ENCODE peak calls at places on chromosomes 12 and 14, in five cellular contexts. V, T, J, A and W are unnamed samples.

GRCh38 chr12:47032644-47033043 is 46.8 kb upstream of the PCED1B start:
- DNase-seq in T (peak), V (no peak), J (no peak), A (no peak), W (no peak)

GRCh38 chr14:89477391-89477790 is 60.4 kb upstream of the FOXN3 start:
- DNase-seq in V (peak), T (no peak), A (peak), J (no peak), W (no peak)

GRCh38 chr12:91804533-91804932 is 341.1 kb downstream of the BTG1 start:
- DNase-seq in J (no peak), T (no peak), A (no peak), V (no peak), W (no peak)

GRCh38 chr12:53674977-53675700 is 744 bp downstream of the ATP5MC2 start:
- DNase-seq in T (no peak), A (no peak), J (no peak), V (no peak), W (no peak)

GRCh38 chr12:70365398-70365647 is 767 bp upstream of the KCNMB4 start:
- DNase-seq in T (no peak), J (peak), V (no peak), A (no peak), W (no peak)

GRCh38 chr14:73761621-73762355 is 47.6 kb upstream of the PNMA1 start:
- DNase-seq in J (no peak), A (no peak), T (no peak), V (no peak), W (no peak)

GRCh38 chr12:49976547-49976946 is 3.8 kb downstream of the AQP6 start:
- DNase-seq in V (no peak), J (no peak), A (no peak), T (no peak), W (no peak)

GRCh38 chr12:70885952-70886351 is 34.6 kb downstream of the PTPRR start:
- DNase-seq in A (no peak), J (no peak), V (no peak), T (no peak), W (no peak)

GRCh38 chr12:82912406-82912805 is 225.7 kb downstream of the TMTC2 start:
- DNase-seq in A (no peak), J (no peak), T (no peak), V (no peak), W (no peak)

GRCh38 chr14:21256539-21257394 is 12.5 kb downstream of the HNRNPC start:
- DNase-seq in A (no peak), V (peak), J (no peak), T (no peak), W (no peak)

GRCh38 chr14:21255385-21256101 is 13.7 kb downstream of the HNRNPC start:
- DNase-seq in T (no peak), J (no peak), V (no peak), A (no peak), W (no peak)

GRCh38 chr14:21258889-21259787 is 10.1 kb downstream of the HNRNPC start:
- DNase-seq in T (no peak), A (no peak), V (no peak), J (no peak), W (no peak)

GRCh38 chr14:21257395-21258193 is 11.6 kb downstream of the HNRNPC start:
- DNase-seq in J (no peak), T (no peak), A (no peak), V (no peak), W (no peak)

GRCh38 chr14:21258194-21258888 is 10.9 kb downstream of the HNRNPC start:
- DNase-seq in V (no peak), T (no peak), A (no peak), J (no peak), W (no peak)
- TF ChIP-seq POLR2AphosphoS5 in V (no peak), T (no peak), A (no peak), J (no peak), W (no peak)

DNA sequence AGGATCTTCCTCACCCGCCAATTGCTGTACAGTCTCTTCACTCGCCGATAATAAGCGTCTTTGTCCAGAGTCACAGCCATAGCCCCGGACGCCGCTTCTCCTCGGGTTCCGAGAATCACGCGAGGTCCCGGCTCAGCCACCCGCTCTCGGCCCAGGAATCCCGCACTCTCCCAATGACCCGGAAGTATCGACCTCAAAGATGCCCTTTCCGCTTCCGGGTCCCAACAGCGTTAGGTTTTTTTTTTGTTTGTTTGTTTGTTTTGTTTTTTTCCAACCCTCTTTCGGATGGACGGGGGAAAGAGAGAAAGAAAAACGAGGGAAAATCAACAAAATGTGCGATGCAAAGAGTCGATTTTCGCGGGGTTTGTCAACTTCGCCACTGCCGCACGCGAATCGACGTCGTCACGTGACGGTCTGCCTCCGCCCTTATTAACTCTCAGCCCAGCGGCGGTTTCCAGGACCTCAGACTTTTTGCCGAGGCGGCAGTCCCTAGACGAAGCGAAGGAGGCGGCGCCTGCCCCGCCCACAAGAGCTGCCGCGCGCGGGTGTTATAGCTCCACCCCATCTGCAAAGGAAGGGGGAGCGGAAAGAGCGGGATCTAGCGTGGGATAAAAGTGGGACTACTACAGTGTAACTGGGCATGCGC is at the start of gene SUPT16H:
- DNase-seq in V (peak), J (peak), A (peak), T (peak), W (peak)
- TF ChIP-seq POLR2A in V (no peak), J (peak), A (peak), T (peak), W (peak)

GRCh38 chr14:36254020-36254614 is 66.3 kb downstream of the MBIP start:
- DNase-seq in T (peak), J (peak), A (no peak), V (no peak), W (no peak)
- TF ChIP-seq CTCF in T (peak), J (peak), A (no peak), V (no peak), W (no peak)

GRCh38 chr12:27779837-27780611 is at the start of the genes KLHL42 and MANSC4:
- DNase-seq in T (peak), V (peak), J (peak), A (peak), W (peak)
- TF ChIP-seq POLR2AphosphoS5 in T (no peak), V (peak), J (no peak), A (no peak), W (no peak)

GRCh38 chr12:94206886-94207285 is 58.5 kb downstream of the PLXNC1 start:
- DNase-seq in V (no peak), A (no peak), T (no peak), J (no peak), W (no peak)

GRCh38 chr12:94211011-94211410 is 62.6 kb downstream of the PLXNC1 start:
- DNase-seq in A (no peak), T (no peak), J (no peak), V (no peak), W (no peak)

GRCh38 chr12:94208433-94208921 is 60.1 kb downstream of the PLXNC1 start:
- DNase-seq in J (no peak), T (no peak), A (no peak), V (no peak), W (no peak)

GRCh38 chr12:94207467-94208432 is 59.4 kb downstream of the PLXNC1 start:
- DNase-seq in T (no peak), J (no peak), A (peak), V (no peak), W (no peak)

DNA sequence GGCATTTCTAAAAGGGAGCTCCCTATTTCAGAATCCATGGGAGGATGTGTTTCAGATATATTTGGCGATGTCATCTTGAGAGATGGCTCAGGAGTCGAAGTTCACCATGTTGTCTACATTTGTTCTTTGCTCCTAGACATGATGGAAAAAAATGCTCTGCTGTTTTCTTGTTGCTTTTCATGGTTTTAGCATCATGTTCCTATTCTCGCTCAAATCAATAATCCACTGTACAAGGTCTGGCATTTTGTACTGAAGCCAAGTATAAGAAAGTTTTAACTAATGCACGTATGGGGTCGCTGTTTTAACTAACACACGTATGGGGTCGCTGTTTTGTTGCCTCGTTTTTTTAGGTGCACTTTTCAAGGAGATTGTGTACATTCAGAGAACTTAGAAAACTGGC is 60.9 kb downstream of the PLXNC1 start:
- DNase-seq in T (no peak), J (no peak), V (no peak), A (no peak), W (no peak)
- TF ChIP-seq POLR2A in T (no peak), J (no peak), V (no peak), A (no peak), W (no peak)

DNA sequence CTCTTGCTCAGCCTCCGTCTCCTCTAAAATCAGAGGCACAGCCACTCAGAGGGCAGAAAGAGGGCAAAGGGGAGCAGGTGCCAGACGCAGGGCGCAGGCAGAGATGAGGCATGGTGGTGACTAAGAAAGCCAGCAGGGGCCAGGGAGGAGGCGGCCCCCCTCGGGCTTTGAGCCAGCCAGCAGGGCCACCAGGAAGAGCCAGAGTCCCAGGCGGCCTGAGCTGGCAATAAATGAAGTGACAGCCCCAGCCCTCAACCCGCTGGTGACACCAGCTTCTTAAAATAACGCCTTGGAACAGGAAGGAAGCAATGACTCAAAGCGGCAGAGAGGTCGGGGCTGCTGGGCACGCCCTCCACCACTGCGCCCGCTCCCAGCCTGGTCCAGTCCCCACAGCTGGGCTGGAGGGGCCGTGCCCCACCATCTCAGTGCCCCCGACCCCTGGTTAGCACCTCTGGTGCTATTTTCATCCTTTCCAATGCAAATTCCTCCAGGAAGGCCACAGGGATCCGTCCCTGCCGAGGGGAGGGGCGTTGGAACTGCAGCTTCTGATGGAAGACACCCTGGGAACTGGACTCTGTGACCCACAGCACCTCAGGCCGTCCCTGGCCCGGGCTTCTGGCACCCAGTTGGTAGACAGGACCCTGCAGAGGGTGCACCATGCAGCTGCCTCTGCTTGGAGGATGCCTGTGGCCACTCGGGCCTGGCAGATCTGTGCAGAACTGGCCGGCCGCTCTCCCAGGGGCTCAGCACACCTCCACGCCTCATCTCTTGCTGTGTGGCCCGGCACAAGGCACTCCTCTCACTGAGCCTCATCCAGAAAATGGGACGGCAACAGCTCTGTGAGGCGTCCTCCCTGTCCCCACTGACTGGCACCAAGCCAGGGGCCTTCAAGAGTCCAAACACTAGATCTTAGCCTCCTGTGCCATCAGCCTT is 113.7 kb downstream of the NCOR2 start:
- DNase-seq in V (peak), T (no peak), A (peak), J (no peak), W (peak)
- TF ChIP-seq CTCF in V (peak), T (no peak), A (no peak), J (no peak), W (no peak)

DNA sequence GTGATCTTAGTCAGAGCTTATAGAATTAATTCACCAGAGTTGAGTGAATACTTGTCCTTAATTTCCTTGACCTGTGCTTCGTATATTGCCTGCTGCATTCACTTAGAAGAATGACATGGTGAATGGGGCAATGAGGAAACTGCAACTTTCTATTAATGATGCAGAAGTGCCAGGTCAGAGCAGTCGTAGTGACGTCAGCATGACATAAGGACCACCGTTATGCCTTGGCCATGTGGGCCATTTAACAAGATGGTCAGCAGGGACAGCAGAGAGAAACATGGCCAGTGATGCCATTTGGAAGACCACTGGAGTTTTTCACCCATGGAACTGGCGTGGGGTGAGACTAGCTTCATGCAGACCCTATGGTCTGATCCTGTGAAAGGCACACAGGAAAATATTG is 1469.4 kb upstream of the TMEM132C start:
- DNase-seq in J (no peak), T (no peak), V (no peak), A (no peak), W (no peak)
- TF ChIP-seq POLR2AphosphoS5 in J (no peak), T (no peak), V (no peak), A (no peak), W (no peak)

GRCh38 chr12:117192057-117192456 is 1.8 kb upstream of the FBXO21 start:
- DNase-seq in T (no peak), A (no peak), V (no peak), J (no peak), W (no peak)

GRCh38 chr12:117188121-117188665 is 2.1 kb downstream of the FBXO21 start:
- DNase-seq in T (no peak), J (no peak), A (no peak), V (no peak), W (no peak)

GRCh38 chr12:117190210-117190781 is at the start of gene FBXO21:
- DNase-seq in V (peak), A (peak), T (peak), J (peak), W (peak)

GRCh38 chr12:117189725-117190209 is 503 bp downstream of the FBXO21 start:
- DNase-seq in V (peak), T (peak), J (peak), A (peak), W (no peak)

DNA sequence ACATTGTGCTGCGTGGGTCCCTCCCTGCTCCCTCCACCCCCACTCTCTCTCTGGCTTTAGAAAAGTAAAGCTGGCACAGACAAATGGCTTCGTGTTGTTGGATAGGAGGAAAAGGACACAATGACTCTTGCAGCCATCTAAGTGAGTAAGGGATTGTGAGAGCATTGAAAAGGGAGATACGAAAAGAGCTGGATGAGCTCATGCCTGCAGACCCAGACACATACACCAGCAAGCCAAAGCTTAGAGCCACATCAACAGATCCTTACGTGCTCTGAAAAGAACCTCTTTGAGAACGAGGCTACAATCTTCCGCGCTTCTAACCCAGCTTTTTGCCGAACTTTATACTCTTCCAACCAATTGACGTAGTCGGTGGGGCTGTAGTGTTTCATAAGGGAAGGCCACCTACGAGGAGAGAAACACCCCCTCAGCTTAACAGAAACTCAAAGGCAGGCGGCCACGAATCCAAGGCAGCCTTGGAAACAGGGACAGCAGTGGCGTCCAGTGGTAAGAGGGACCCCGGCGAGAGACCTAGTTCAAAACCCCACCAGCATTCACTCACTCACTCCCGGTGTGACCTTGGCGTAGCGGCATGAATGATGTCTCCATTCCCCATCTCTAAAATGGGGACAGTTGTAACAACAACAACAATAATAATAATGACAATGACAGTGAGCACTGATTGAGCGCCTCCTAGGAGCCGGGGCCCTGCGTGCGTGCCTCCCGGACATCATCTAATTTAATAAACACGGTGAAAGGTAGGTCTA is 1.1 kb downstream of the FBXO21 start:
- DNase-seq in J (no peak), V (no peak), T (no peak), A (no peak), W (no peak)
- TF ChIP-seq POLR2A in J (no peak), V (no peak), T (no peak), A (no peak), W (no peak)

GRCh38 chr14:64503434-64504309 is at the start of gene ZBTB25:
- DNase-seq in J (peak), A (peak), T (peak), V (peak), W (peak)
- TF ChIP-seq CTCF in J (no peak), A (no peak), T (peak), V (no peak), W (no peak)